ENCODE peak calls at places on chromosomes 16 and 17, in four cellular contexts. W is HAP-1, K is stomach, P is heart left ventricle. B is an unnamed sample.

GRCh38 chr16:30893082-30893743 is 664 bp downstream of the BCL7C start:
- DNase-seq in P (no peak), W (no peak), K (no peak), B (peak; percentile 24)

GRCh38 chr17:43900858-43901754 is 6.2 kb downstream of the MPP2 start:
- DNase-seq in K (no peak), P (no peak), W (no peak), B (no peak)

GRCh38 chr17:61757168-61757567 is 106.2 kb downstream of the BRIP1 start:
- DNase-seq in W (no peak), P (no peak), K (no peak), B (no peak)

GRCh38 chr16:53282975-53283946 is 151.0 kb upstream of the RBL2 start:
- DNase-seq in K (no peak), W (peak; percentile 37), P (no peak), B (no peak)

GRCh38 chr16:23771027-23771426 is 16.2 kb downstream of the CHP2 start:
- DNase-seq in P (no peak), K (no peak), W (no peak), B (no peak)

GRCh38 chr16:59698341-59698979 is 964.3 kb upstream of the GOT2 start:
- DNase-seq in W (no peak), P (no peak), K (no peak), B (no peak)

GRCh38 chr16:19812986-19813385 is 71.7 kb downstream of the GPRC5B start:
- DNase-seq in W (no peak), P (no peak), K (no peak), B (no peak)

GRCh38 chr16:81360135-81360534 is 45.4 kb downstream of the GAN start:
- DNase-seq in P (no peak), K (no peak), W (no peak), B (no peak)

GRCh38 chr16:64773184-64773583 is 348.7 kb downstream of the CDH11 start:
- DNase-seq in W (no peak), K (no peak), P (no peak), B (no peak)
- H3K9me3 ChIP-seq in W (no peaks in the 10 kb centered on the region), K (no peaks in the 10 kb centered on the region), P (no peaks in the 10 kb centered on the region), B (no peaks in the 10 kb centered on the region)

DNA sequence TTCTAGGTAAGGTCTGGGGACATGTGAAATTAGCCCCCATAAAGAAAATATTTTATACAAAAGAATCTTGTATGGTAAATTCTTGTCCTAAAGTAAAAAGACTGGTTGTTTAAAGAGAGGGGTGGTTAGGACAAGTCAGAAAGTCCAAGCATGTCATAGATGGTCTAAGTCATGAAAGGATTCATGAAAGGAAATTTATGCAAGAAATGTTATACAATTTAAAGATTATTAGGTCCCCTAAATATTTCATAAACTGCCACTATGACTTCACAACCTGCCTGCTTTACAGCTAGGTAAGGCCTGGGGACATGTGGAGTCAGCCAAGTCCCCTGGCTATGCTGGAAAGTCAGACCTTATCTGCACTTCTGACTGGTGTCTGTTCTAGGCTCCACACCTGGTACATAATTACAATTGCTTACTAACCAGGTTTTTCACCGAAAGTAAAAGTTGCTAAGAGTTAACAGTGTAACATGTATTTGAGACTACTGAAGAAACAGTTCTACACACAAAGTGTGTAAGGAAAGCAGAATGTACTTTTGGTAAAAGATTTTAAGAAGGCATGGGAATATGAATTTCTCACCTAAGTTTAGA is 17.0 kb downstream of the N4BP1 start:
- DNase-seq in K (no peak), W (no peak), P (no peak), B (no peak)
- H3K9me3 ChIP-seq in K (peaks cover 13% of the 10 kb centered on the region), W (peaks cover 19% of the 10 kb centered on the region), P (peaks cover 13% of the 10 kb centered on the region), B (no peaks in the 10 kb centered on the region)

DNA sequence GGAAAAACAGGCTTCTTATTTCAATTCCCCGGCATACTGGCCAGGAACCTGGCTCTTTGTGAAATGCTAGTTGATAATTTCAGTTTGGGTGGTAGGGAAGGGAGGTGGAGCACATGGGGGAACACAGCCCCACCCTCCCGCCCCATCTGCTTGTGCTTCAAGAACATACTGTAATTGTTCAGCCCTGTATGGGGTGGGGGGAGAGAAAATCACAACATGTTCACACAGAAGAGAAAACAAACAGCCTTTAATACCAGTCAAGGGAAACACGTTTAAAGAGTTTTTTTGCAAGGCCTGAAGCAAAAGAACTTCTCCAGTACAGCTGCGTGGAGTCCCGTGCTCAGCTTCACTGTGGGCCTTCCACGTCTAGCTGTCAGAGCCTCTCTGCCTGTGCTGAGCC is 59.7 kb downstream of the SHISA6 start:
- DNase-seq in W (no peak), P (no peak), K (no peak), B (no peak)
- H3K9me3 ChIP-seq in W (no peaks in the 10 kb centered on the region), P (no peaks in the 10 kb centered on the region), K (no peaks in the 10 kb centered on the region), B (no peaks in the 10 kb centered on the region)

GRCh38 chr16:31916056-31916488 is 42.5 kb downstream of the ZNF267 start:
- DNase-seq in P (no peak), K (no peak), W (no peak), B (no peak)

GRCh38 chr16:31920373-31920772 is 46.8 kb downstream of the ZNF267 start:
- DNase-seq in W (no peak), P (no peak), K (no peak), B (no peak)
- H3K9me3 ChIP-seq in W (peaks cover 8% of the 10 kb centered on the region), P (peaks cover 51% of the 10 kb centered on the region), K (peaks cover 100% of the 10 kb centered on the region), B (peaks cover 61% of the 10 kb centered on the region)

GRCh38 chr17:82946081-82946480 is 106.3 kb upstream of the ZNF750 start:
- DNase-seq in P (no peak), K (no peak), W (no peak), B (no peak)
- H3K9me3 ChIP-seq in P (peaks cover 26% of the 10 kb centered on the region), K (peaks cover 26% of the 10 kb centered on the region), W (peaks cover 18% of the 10 kb centered on the region), B (peaks cover 11% of the 10 kb centered on the region)

DNA sequence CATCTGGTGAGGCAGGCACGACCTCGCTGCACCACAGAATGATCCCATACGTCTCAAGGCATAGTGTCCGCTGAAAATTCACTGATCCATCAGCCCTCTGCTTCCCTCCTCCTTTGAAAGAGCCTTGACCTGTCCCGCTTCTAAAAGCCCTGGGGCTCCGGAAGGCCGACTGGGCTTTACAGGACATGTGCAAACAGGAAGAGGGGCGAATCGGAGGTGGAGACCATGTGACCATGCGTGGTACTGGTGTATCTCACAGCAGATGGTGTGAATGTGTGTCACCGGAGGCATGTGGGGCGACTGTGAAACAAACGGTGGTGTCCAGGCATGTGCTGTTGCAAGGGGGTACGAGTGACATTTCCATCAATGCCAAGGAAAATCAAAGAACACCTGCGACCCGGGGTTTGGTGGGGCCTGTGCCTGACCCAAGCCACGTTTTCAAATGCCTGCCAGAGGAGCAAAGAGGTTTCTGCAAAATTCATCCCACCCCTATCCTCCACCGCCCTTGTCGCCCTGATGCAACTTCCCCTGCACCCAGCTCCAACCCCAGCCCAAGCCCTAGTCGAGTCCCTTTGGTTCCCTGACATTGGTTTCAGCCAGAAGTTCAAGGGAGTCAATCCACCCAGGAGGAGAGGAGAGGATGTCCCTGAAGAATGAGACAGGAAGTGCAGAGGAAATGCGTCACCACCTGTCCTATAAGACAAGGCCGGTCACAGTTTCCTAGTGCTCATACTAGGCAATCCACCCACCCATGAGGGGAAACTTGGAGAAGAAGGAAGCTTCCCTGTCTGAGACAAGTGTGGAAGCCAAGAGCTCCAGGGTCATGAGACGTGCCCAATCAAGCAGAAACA is 5.9 kb upstream of the KCNJ18 start:
- DNase-seq in K (no peak), P (peak; percentile 27), W (no peak), B (no peak)
- H3K9me3 ChIP-seq in K (no peaks in the 10 kb centered on the region), P (no peaks in the 10 kb centered on the region), W (no peaks in the 10 kb centered on the region), B (no peaks in the 10 kb centered on the region)

GRCh38 chr16:64308721-64309120 is 813.1 kb downstream of the CDH11 start:
- DNase-seq in K (no peak), W (no peak), P (no peak), B (no peak)
- H3K9me3 ChIP-seq in K (no peaks in the 10 kb centered on the region), W (no peaks in the 10 kb centered on the region), P (peaks cover 5% of the 10 kb centered on the region), B (no peaks in the 10 kb centered on the region)

DNA sequence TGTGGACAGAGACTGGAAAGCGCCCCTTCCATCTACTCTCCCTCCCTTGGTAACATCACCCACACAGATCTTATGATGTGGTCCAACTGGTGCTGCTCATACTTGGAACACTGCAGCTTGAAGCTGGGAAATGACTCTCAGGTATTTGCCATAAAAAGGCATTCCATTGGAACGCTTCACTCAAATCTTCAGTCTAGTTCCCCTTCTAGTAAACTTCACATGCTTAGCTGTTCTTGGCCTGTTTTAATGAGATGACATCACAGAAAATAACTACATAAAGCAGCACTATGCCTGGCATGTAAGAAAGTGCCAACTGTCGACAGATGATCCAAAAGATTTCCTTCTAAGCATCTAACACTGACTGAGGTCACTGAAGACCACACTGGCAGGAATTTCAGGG is 9.3 kb downstream of the ZNF263 start:
- DNase-seq in K (no peak), P (no peak), W (no peak), B (no peak)
- H3K9me3 ChIP-seq in K (peaks cover 100% of the 10 kb centered on the region), P (peaks cover 57% of the 10 kb centered on the region), W (peaks cover 35% of the 10 kb centered on the region), B (peaks cover 28% of the 10 kb centered on the region)

DNA sequence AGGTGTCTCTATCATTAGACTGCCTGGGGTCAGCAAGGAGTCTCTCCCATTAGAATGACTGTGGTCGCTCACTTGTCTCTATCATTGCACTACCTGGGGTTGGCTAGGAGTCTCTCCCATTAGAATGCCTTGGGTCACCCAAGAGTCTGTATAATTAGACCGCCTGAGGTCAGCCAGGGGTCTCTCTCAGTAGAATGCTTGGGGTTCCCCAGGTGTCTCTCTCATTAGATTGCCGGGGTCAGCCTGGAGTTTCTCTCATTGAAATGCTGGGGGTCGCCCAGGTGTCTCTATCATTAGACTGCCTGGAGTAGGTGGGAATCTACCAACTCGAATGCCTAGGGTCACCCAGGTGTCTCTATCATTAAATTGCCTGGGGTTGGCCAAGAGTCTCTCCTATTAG is 2231.6 kb downstream of the TP53TG3F start:
- DNase-seq in K (no peak), P (no peak), W (no peak), B (no peak)
- H3K9me3 ChIP-seq in K (peaks cover 100% of the 10 kb centered on the region), P (peaks cover 9% of the 10 kb centered on the region), W (no peaks in the 10 kb centered on the region), B (peaks cover 3% of the 10 kb centered on the region)

GRCh38 chr16:62907562-62907961 is 871.3 kb upstream of the CDH8 start:
- DNase-seq in K (no peak), P (no peak), W (no peak), B (no peak)
- H3K9me3 ChIP-seq in K (no peaks in the 10 kb centered on the region), P (no peaks in the 10 kb centered on the region), W (no peaks in the 10 kb centered on the region), B (peaks cover 6% of the 10 kb centered on the region)

B was measured in T-helper 17 cell.